ENCODE peak calls at places on chromosomes 5 and 9, in nine cellular contexts. V is A549; O is HEK293T; L is stimulated activated naive B cell treated with anti-CD40 and anti-IgM and Interleukin-4, amounts not matched to agents 10 μg/mL and 1 μg/mL and 100 μg/mL, for 72 hours; B is GM10248; C is fibroblast of pulmonary artery; K is left kidney; T is stimulated activated CD4-positive, alpha-beta T cell treated with anti-CD3 and anti-CD28 coated beads, Interleukin-2, amount 100 ng/mL, for 48 hours; I is activated gamma-delta T cell treated with Interleukin-2 at 50 U/mL for 16 hours. X is an unnamed sample.

GRCh38 chr5:57072218-57072892 is 101.5 kb upstream of the GPBP1 start:
- DNase-seq in V (no peak), O (no peak), L (no peak), B (no peak), C (no peak), K (no peak), T (no peak), I (no peak), X (no peak)

GRCh38 chr9:80503692-80504400 is 932.1 kb downstream of the TLE4 start:
- DNase-seq in V (no peak), O (no peak), L (no peak), B (no peak), C (no peak), K (peak; percentile 58), T (no peak), I (no peak), X (no peak)

GRCh38 chr9:93903886-93904648 is 51.1 kb downstream of the BARX1 start:
- DNase-seq in V (no peak), O (no peak), L (no peak), B (no peak), C (no peak), K (no peak), T (no peak), I (no peak), X (no peak)

GRCh38 chr9:105064248-105065118 is 136.5 kb upstream of the ABCA1 start:
- DNase-seq in V (peak; percentile 96), O (peak; percentile 23), L (no peak), B (no peak), C (peak; percentile 98), K (peak; percentile 92), T (no peak), I (no peak), X (no peak)

GRCh38 chr5:10307206-10308148 is at the start of gene CMBL:
- DNase-seq in V (peak; percentile 64), O (peak; percentile 42), L (peak; percentile 18), B (peak; percentile 67), C (peak; percentile 62), K (peak; percentile 89), T (peak; percentile 23), I (peak; percentile 6), X (no peak)

GRCh38 chr5:88695232-88695631 is 187.8 kb downstream of the MEF2C start:
- DNase-seq in V (no peak), O (no peak), L (no peak), B (no peak), C (no peak), K (peak; percentile 8), T (no peak), I (no peak), X (no peak)

GRCh38 chr9:99485461-99485860 is 263.4 kb downstream of the SEC61B start:
- DNase-seq in V (no peak), O (no peak), L (no peak), B (no peak), C (no peak), K (no peak), T (no peak), I (no peak), X (no peak)

GRCh38 chr5:78984020-78984610 is 995 bp downstream of the ARSB start:
- DNase-seq in V (no peak), O (no peak), L (no peak), B (no peak), C (no peak), K (no peak), T (no peak), I (no peak), X (no peak)

GRCh38 chr9:116334581-116335150 is 181.1 kb downstream of the PAPPA start:
- DNase-seq in V (no peak), O (no peak), L (no peak), B (no peak), C (no peak), K (no peak), T (no peak), I (no peak), X (no peak)

GRCh38 chr5:108726446-108727091 is 21.1 kb upstream of the FER start:
- DNase-seq in V (no peak), O (no peak), L (no peak), B (no peak), C (no peak), K (no peak), T (no peak), I (no peak), X (no peak)

GRCh38 chr9:19498015-19498414 is 89.2 kb downstream of the ACER2 start:
- DNase-seq in V (no peak), O (no peak), L (no peak), B (no peak), C (peak; percentile 66), K (no peak), T (no peak), I (no peak), X (no peak)

GRCh38 chr5:169112016-169112415 is 188.9 kb downstream of the SLIT3 start:
- DNase-seq in V (no peak), O (no peak), L (no peak), B (no peak), C (no peak), K (no peak), T (no peak), I (no peak), X (no peak)

GRCh38 chr5:74829413-74829812 is 36.8 kb downstream of the FAM169A start:
- DNase-seq in V (no peak), O (no peak), L (no peak), B (no peak), C (no peak), K (no peak), T (no peak), I (no peak), X (no peak)

GRCh38 chr5:44691811-44692210 is 116.9 kb upstream of the MRPS30 start:
- DNase-seq in V (no peak), O (no peak), L (no peak), B (no peak), C (no peak), K (peak; percentile 44), T (no peak), I (no peak), X (no peak)

GRCh38 chr5:111530298-111530740 is 18.0 kb upstream of the STARD4 start:
- DNase-seq in V (peak; percentile 90), O (no peak), L (peak; percentile 77), B (peak; percentile 43), C (peak; percentile 93), K (peak; percentile 61), T (peak; percentile 62), I (peak; percentile 77), X (peak; percentile 90)

GRCh38 chr9:132187006-132187760 is 25.3 kb downstream of the NTNG2 start:
- DNase-seq in V (no peak), O (no peak), L (no peak), B (no peak), C (no peak), K (peak; percentile 86), T (no peak), I (no peak), X (no peak)

GRCh38 chr5:155883966-155884555 is 442.9 kb upstream of the SGCD start:
- DNase-seq in V (peak; percentile 25), O (no peak), L (no peak), B (no peak), C (no peak), K (peak; percentile 1), T (no peak), I (no peak), X (no peak)

GRCh38 chr5:1723476-1723875 is 76.2 kb downstream of the MRPL36 start:
- DNase-seq in V (no peak), O (no peak), L (no peak), B (no peak), C (no peak), K (no peak), T (no peak), I (no peak), X (no peak)

GRCh38 chr9:18920685-18921084 is 112.3 kb downstream of the SAXO1 start:
- DNase-seq in V (no peak), O (no peak), L (no peak), B (no peak), C (no peak), K (no peak), T (no peak), I (no peak), X (no peak)

X was measured in CD8-positive, alpha-beta memory T cell.